ENCODE peak calls at places on chromosomes 6 and 20, in eight cellular contexts. Y, C, U, O, W, A, J and Q are unnamed samples.

GRCh38 chr6:1311400-1312192 is at the start of gene FOXQ1:
- DNase-seq in Y (no peak), C (no peak), U (peak), O (peak), W (peak), A (no peak), J (peak), Q (peak)

GRCh38 chr6:76490456-76490855 is 418.0 kb upstream of the IMPG1 start:
- DNase-seq in Y (peak), C (no peak), U (no peak), O (no peak), W (no peak), A (no peak), J (no peak), Q (no peak)

GRCh38 chr20:64220891-64221527 is 34.5 kb upstream of the PCMTD2 start:
- DNase-seq in Y (no peak), C (no peak), U (no peak), O (no peak), W (no peak), A (no peak), J (no peak), Q (no peak)

GRCh38 chr20:35891375-35891774 is 62.9 kb downstream of the SCAND1 start:
- DNase-seq in Y (no peak), C (no peak), U (no peak), O (no peak), W (no peak), A (no peak), J (no peak), Q (no peak)

GRCh38 chr6:148288566-148288965 is 54.1 kb upstream of the SASH1 start:
- DNase-seq in Y (no peak), C (no peak), U (no peak), O (no peak), W (no peak), A (no peak), J (no peak), Q (no peak)

GRCh38 chr6:32529697-32530429 is at the start of gene HLA-DRB5:
- DNase-seq in Y (no peak), C (peak), U (no peak), O (peak), W (peak), A (no peak), J (peak), Q (peak)

GRCh38 chr20:32524871-32525501 is 60.1 kb downstream of the NOL4L start:
- DNase-seq in Y (no peak), C (peak), U (no peak), O (no peak), W (peak), A (no peak), J (no peak), Q (peak)

GRCh38 chr6:20454201-20454824 is 52.6 kb downstream of the E2F3 start:
- DNase-seq in Y (no peak), C (no peak), U (no peak), O (no peak), W (no peak), A (no peak), J (no peak), Q (no peak)

GRCh38 chr6:127288705-127289104 is 22.0 kb downstream of the RNF146 start:
- DNase-seq in Y (no peak), C (no peak), U (no peak), O (no peak), W (no peak), A (no peak), J (no peak), Q (no peak)

GRCh38 chr6:105067329-105067728 is 110.4 kb downstream of the LIN28B start:
- DNase-seq in Y (no peak), C (no peak), U (no peak), O (no peak), W (no peak), A (no peak), J (no peak), Q (no peak)

GRCh38 chr6:20978176-20978614 is 443.9 kb downstream of the CDKAL1 start:
- DNase-seq in Y (no peak), C (no peak), U (peak), O (no peak), W (no peak), A (no peak), J (no peak), Q (no peak)

GRCh38 chr6:37600287-37600916 is 97.3 kb downstream of the MDGA1 start:
- DNase-seq in Y (peak), C (no peak), U (no peak), O (peak), W (no peak), A (no peak), J (no peak), Q (no peak)

GRCh38 chr6:103105686-103106085 is 1712.2 kb downstream of the GRIK2 start:
- DNase-seq in Y (no peak), C (no peak), U (no peak), O (peak), W (no peak), A (no peak), J (peak), Q (no peak)

GRCh38 chr6:6557871-6558270 is 30.6 kb upstream of the LY86 start:
- DNase-seq in Y (no peak), C (no peak), U (no peak), O (no peak), W (no peak), A (no peak), J (no peak), Q (no peak)

GRCh38 chr6:43016166-43016915 is 2.3 kb downstream of the KLHDC3 start:
- DNase-seq in Y (no peak), C (no peak), U (no peak), O (no peak), W (no peak), A (no peak), J (peak), Q (no peak)

GRCh38 chr6:129177801-129178200 is 294.9 kb downstream of the LAMA2 start:
- DNase-seq in Y (no peak), C (no peak), U (no peak), O (no peak), W (no peak), A (no peak), J (no peak), Q (no peak)

GRCh38 chr6:134938896-134939295 is 11.0 kb downstream of the ALDH8A1 start:
- DNase-seq in Y (no peak), C (no peak), U (peak), O (no peak), W (no peak), A (peak), J (no peak), Q (no peak)

GRCh38 chr6:22036267-22036666 is 260.6 kb downstream of the PRL start:
- DNase-seq in Y (no peak), C (no peak), U (no peak), O (peak), W (no peak), A (no peak), J (peak), Q (no peak)

GRCh38 chr6:158411998-158412397 is 99.7 kb downstream of the TULP4 start:
- DNase-seq in Y (no peak), C (no peak), U (no peak), O (no peak), W (no peak), A (no peak), J (peak), Q (no peak)

GRCh38 chr6:56888687-56889086 is 66.2 kb upstream of the BEND6 start:
- DNase-seq in Y (no peak), C (no peak), U (no peak), O (no peak), W (no peak), A (no peak), J (no peak), Q (no peak)

GRCh38 chr6:17971128-17972073 is 16.0 kb downstream of the KIF13A start:
- DNase-seq in Y (no peak), C (no peak), U (peak), O (no peak), W (no peak), A (no peak), J (peak), Q (no peak)

GRCh38 chr20:52801628-52802006 is 170.5 kb upstream of the TSHZ2 start:
- DNase-seq in Y (no peak), C (no peak), U (no peak), O (no peak), W (no peak), A (no peak), J (no peak), Q (no peak)

GRCh38 chr6:158669145-158670035 is 19.5 kb downstream of the SYTL3 start:
- DNase-seq in Y (no peak), C (no peak), U (no peak), O (no peak), W (no peak), A (no peak), J (no peak), Q (no peak)

GRCh38 chr6:96990989-96991388 is 66.5 kb downstream of the KLHL32 start:
- DNase-seq in Y (no peak), C (no peak), U (no peak), O (no peak), W (no peak), A (no peak), J (no peak), Q (no peak)

GRCh38 chr20:35166242-35166830 is 5.5 kb upstream of the PROCR start:
- DNase-seq in Y (peak), C (peak), U (peak), O (peak), W (peak), A (no peak), J (no peak), Q (no peak)

GRCh38 chr6:140809694-140810101 is 1323.0 kb upstream of the GJE1 start:
- DNase-seq in Y (no peak), C (no peak), U (no peak), O (no peak), W (no peak), A (no peak), J (no peak), Q (no peak)

GRCh38 chr6:110357298-110357695 is 852 bp downstream of the METTL24 start:
- DNase-seq in Y (no peak), C (no peak), U (peak), O (no peak), W (no peak), A (no peak), J (no peak), Q (no peak)

GRCh38 chr6:107820571-107821261 is 3.4 kb downstream of the SCML4 start:
- DNase-seq in Y (peak), C (no peak), U (peak), O (no peak), W (peak), A (peak), J (peak), Q (no peak)

GRCh38 chr20:50992733-50993457 is 30.0 kb downstream of the KCNG1 start:
- DNase-seq in Y (peak), C (no peak), U (peak), O (peak), W (no peak), A (no peak), J (peak), Q (no peak)

GRCh38 chr6:68876792-68877493 is 241.9 kb downstream of the ADGRB3 start:
- DNase-seq in Y (no peak), C (no peak), U (peak), O (peak), W (no peak), A (no peak), J (peak), Q (no peak)

GRCh38 chr6:125957845-125958244 is 1.3 kb downstream of the HINT3 start:
- DNase-seq in Y (no peak), C (no peak), U (peak), O (peak), W (no peak), A (no peak), J (no peak), Q (peak)

GRCh38 chr6:153814136-153814535 is 224.9 kb upstream of the OPRM1 start:
- DNase-seq in Y (peak), C (no peak), U (peak), O (peak), W (no peak), A (no peak), J (peak), Q (no peak)

GRCh38 chr20:1012359-1013168 is 10.5 kb upstream of the RSPO4 start:
- DNase-seq in Y (no peak), C (no peak), U (no peak), O (no peak), W (no peak), A (no peak), J (peak), Q (no peak)

GRCh38 chr6:16918586-16918985 is 157.3 kb upstream of the ATXN1 start:
- DNase-seq in Y (no peak), C (no peak), U (peak), O (peak), W (no peak), A (no peak), J (peak), Q (no peak)

GRCh38 chr6:42217523-42218367 is at the start of gene MRPS10:
- DNase-seq in Y (peak), C (peak), U (peak), O (peak), W (peak), A (peak), J (peak), Q (peak)

GRCh38 chr6:33962186-33962585 is 158.4 kb upstream of the MLN start:
- DNase-seq in Y (no peak), C (no peak), U (peak), O (no peak), W (no peak), A (no peak), J (no peak), Q (no peak)

GRCh38 chr20:57414867-57415592 is 23.8 kb downstream of the RBM38 start:
- DNase-seq in Y (no peak), C (no peak), U (no peak), O (no peak), W (peak), A (no peak), J (no peak), Q (peak)

GRCh38 chr6:6600865-6601264 is 12.3 kb downstream of the LY86 start:
- DNase-seq in Y (no peak), C (no peak), U (no peak), O (no peak), W (no peak), A (no peak), J (no peak), Q (no peak)

GRCh38 chr6:42896178-42896719 is 16.8 kb downstream of the RPL7L1 start:
- DNase-seq in Y (no peak), C (no peak), U (peak), O (no peak), W (no peak), A (no peak), J (no peak), Q (no peak)

DNA sequence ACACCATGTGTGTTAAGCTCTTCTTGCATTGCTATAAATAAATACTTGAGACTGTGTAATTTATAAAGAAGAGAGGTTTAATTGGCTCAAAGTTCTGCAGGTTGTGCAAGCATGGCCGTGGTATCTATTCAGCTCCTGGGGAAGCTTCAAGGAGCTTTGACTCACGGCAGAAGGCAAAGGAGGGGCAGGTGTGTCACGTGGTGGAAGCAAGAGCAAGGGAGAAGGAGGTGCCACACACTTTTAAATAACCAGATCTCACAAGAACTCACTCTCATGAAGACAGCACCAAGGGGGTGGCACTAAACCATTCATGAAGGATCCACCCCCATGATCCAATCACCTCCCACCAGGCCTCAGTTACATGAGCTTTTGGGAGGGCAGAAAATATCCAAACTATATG is 193.7 kb downstream of the ERMARD start:
- DNase-seq in Y (no peak), C (no peak), U (no peak), O (no peak), W (no peak), A (no peak), J (no peak), Q (no peak)
- H3K27ac ChIP-seq in Y (no peak), C (no peak), U (no peak), O (no peak), W (no peak), A (no peak), J (no peak), Q (no peak)

DNA sequence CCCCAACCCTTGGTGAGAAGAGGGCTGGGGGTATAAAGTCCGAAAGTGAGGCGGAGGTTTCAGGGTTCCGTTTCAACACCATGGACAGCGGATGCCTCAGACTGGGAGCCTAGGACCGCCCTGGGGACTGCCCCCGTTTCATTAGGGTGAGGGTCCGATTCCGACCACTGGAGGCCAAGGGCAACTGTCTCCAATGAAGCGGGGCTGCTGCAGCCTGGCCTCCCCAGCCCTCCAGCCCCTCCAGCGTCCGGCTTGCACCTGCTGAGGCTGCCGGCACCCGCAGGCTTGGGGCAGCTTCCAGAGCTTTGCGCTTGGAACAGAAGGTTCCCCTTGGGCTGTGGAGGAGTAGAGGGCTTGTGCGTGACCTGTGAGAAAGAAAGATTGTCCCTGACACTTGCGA is 39.9 kb downstream of the YTHDF1 start:
- DNase-seq in Y (no peak), C (no peak), U (no peak), O (peak), W (no peak), A (no peak), J (no peak), Q (no peak)
- H3K27ac ChIP-seq in Y (no peak), C (no peak), U (no peak), O (no peak), W (no peak), A (no peak), J (no peak), Q (no peak)

DNA sequence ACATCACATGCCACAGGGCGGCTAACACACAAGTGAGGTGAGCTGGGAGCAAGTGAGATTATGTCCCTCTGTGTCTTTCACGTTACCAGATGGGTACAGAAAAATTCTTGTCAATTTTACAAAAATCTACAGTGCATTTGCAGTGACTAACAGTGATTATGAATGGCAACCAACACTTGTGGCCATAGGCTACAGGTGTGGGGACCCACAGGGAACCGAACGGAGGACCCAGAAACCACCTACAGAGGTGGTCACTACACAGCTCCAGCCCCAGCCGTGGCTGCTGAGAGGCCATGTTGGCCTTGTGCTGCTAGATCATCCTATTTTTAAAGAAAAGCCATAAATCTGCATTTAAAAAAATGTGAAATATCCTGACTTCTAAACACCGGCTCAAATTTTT is 50.2 kb downstream of the FYN start:
- DNase-seq in Y (no peak), C (no peak), U (no peak), O (no peak), W (no peak), A (no peak), J (no peak), Q (no peak)
- H3K27ac ChIP-seq in Y (peak), C (peak), U (no peak), O (no peak), W (no peak), A (no peak), J (no peak), Q (peak)

GRCh38 chr20:62285151-62285550 is 17.6 kb upstream of the ADRM1 start:
- DNase-seq in Y (no peak), C (no peak), U (no peak), O (no peak), W (no peak), A (no peak), J (no peak), Q (no peak)
- H3K27ac ChIP-seq in Y (no peak), C (peak), U (no peak), O (peak), W (no peak), A (no peak), J (no peak), Q (no peak)